ENCODE peak calls at places on chromosomes 13 and 19, in seven cellular contexts. One of them, this sample, is unnamed.

GRCh38 chr19:38350883-38351282 is 15.3 kb downstream of the CATSPERG start:
- DNase-seq in HL-60: no peak
- DNase-seq in left lung: no peak
- DNase-seq in fibroblast of lung: no peak
- DNase-seq in ovary: no peak
- DNase-seq in cardiac muscle cell: no peak
- DNase-seq in AG09309: no peak
- DNase-seq in this sample: no peak

GRCh38 chr19:16363133-16363851 is 38.7 kb downstream of the KLF2 start:
- DNase-seq in HL-60: no peak
- DNase-seq in left lung: peak
- DNase-seq in fibroblast of lung: no peak
- DNase-seq in ovary: no peak
- DNase-seq in cardiac muscle cell: no peak
- DNase-seq in AG09309: no peak
- DNase-seq in this sample: peak

GRCh38 chr13:93108111-93108581 is 118.5 kb upstream of the GPC6 start:
- DNase-seq in HL-60: no peak
- DNase-seq in left lung: no peak
- DNase-seq in fibroblast of lung: peak
- DNase-seq in ovary: no peak
- DNase-seq in cardiac muscle cell: no peak
- DNase-seq in AG09309: no peak
- DNase-seq in this sample: no peak

GRCh38 chr19:17260842-17261325 is 3.7 kb downstream of the USHBP1 start:
- DNase-seq in HL-60: no peak
- DNase-seq in left lung: peak
- DNase-seq in fibroblast of lung: peak
- DNase-seq in ovary: peak
- DNase-seq in cardiac muscle cell: peak
- DNase-seq in AG09309: no peak
- DNase-seq in this sample: peak

GRCh38 chr13:100650321-100650720 is 24.3 kb downstream of the TMTC4 start:
- DNase-seq in HL-60: no peak
- DNase-seq in left lung: no peak
- DNase-seq in fibroblast of lung: no peak
- DNase-seq in ovary: no peak
- DNase-seq in cardiac muscle cell: no peak
- DNase-seq in AG09309: no peak
- DNase-seq in this sample: no peak

GRCh38 chr13:98509271-98510155 is 67.4 kb downstream of the STK24 start:
- DNase-seq in HL-60: peak
- DNase-seq in left lung: peak
- DNase-seq in fibroblast of lung: peak
- DNase-seq in ovary: no peak
- DNase-seq in cardiac muscle cell: no peak
- DNase-seq in AG09309: peak
- DNase-seq in this sample: no peak

GRCh38 chr13:32443111-32443510 is 15.2 kb upstream of the N4BP2L1 start:
- DNase-seq in HL-60: no peak
- DNase-seq in left lung: no peak
- DNase-seq in fibroblast of lung: peak
- DNase-seq in ovary: no peak
- DNase-seq in cardiac muscle cell: peak
- DNase-seq in AG09309: no peak
- DNase-seq in this sample: peak

GRCh38 chr13:39875583-39875982 is 220.1 kb downstream of the COG6 start:
- DNase-seq in HL-60: no peak
- DNase-seq in left lung: no peak
- DNase-seq in fibroblast of lung: no peak
- DNase-seq in ovary: peak
- DNase-seq in cardiac muscle cell: no peak
- DNase-seq in AG09309: no peak
- DNase-seq in this sample: no peak

GRCh38 chr19:31338069-31338767 is 11.0 kb downstream of the TSHZ3 start:
- DNase-seq in HL-60: no peak
- DNase-seq in left lung: no peak
- DNase-seq in fibroblast of lung: peak
- DNase-seq in ovary: peak
- DNase-seq in cardiac muscle cell: peak
- DNase-seq in AG09309: no peak
- DNase-seq in this sample: peak

GRCh38 chr19:19626516-19627441 is 1.2 kb downstream of the LPAR2 start:
- DNase-seq in HL-60: no peak
- DNase-seq in left lung: no peak
- DNase-seq in fibroblast of lung: no peak
- DNase-seq in ovary: peak
- DNase-seq in cardiac muscle cell: no peak
- DNase-seq in AG09309: no peak
- DNase-seq in this sample: no peak

GRCh38 chr19:19543640-19544039 is 5.6 kb downstream of the CILP2 start:
- DNase-seq in HL-60: no peak
- DNase-seq in left lung: no peak
- DNase-seq in fibroblast of lung: no peak
- DNase-seq in ovary: no peak
- DNase-seq in cardiac muscle cell: no peak
- DNase-seq in AG09309: no peak
- DNase-seq in this sample: no peak

GRCh38 chr13:68666774-68667397 is 1436.8 kb upstream of the PCDH9 start:
- DNase-seq in HL-60: no peak
- DNase-seq in left lung: no peak
- DNase-seq in fibroblast of lung: no peak
- DNase-seq in ovary: no peak
- DNase-seq in cardiac muscle cell: no peak
- DNase-seq in AG09309: no peak
- DNase-seq in this sample: no peak

GRCh38 chr13:44158741-44159632 is 214.6 kb upstream of the SERP2 start:
- DNase-seq in HL-60: no peak
- DNase-seq in left lung: no peak
- DNase-seq in fibroblast of lung: no peak
- DNase-seq in ovary: peak
- DNase-seq in cardiac muscle cell: no peak
- DNase-seq in AG09309: no peak
- DNase-seq in this sample: no peak

GRCh38 chr13:44158055-44158655 is 215.5 kb upstream of the SERP2 start:
- DNase-seq in HL-60: no peak
- DNase-seq in left lung: no peak
- DNase-seq in fibroblast of lung: no peak
- DNase-seq in ovary: no peak
- DNase-seq in cardiac muscle cell: no peak
- DNase-seq in AG09309: no peak
- DNase-seq in this sample: no peak

GRCh38 chr13:44160549-44161278 is 212.9 kb upstream of the SERP2 start:
- DNase-seq in HL-60: no peak
- DNase-seq in left lung: no peak
- DNase-seq in fibroblast of lung: peak
- DNase-seq in ovary: no peak
- DNase-seq in cardiac muscle cell: no peak
- DNase-seq in AG09309: no peak
- DNase-seq in this sample: no peak

GRCh38 chr13:44157614-44158013 is 216.0 kb upstream of the SERP2 start:
- DNase-seq in HL-60: no peak
- DNase-seq in left lung: no peak
- DNase-seq in fibroblast of lung: peak
- DNase-seq in ovary: no peak
- DNase-seq in cardiac muscle cell: no peak
- DNase-seq in AG09309: no peak
- DNase-seq in this sample: no peak

GRCh38 chr13:44159633-44160279 is 213.9 kb upstream of the SERP2 start:
- DNase-seq in HL-60: no peak
- DNase-seq in left lung: no peak
- DNase-seq in fibroblast of lung: no peak
- DNase-seq in ovary: no peak
- DNase-seq in cardiac muscle cell: no peak
- DNase-seq in AG09309: no peak
- DNase-seq in this sample: no peak
- H3K4me3 ChIP-seq in HL-60: no peak
- H3K4me3 ChIP-seq in left lung: no peak
- H3K4me3 ChIP-seq in fibroblast of lung: no peak
- H3K4me3 ChIP-seq in ovary: no peak
- H3K4me3 ChIP-seq in cardiac muscle cell: no peak
- H3K4me3 ChIP-seq in AG09309: no peak
- H3K4me3 ChIP-seq in this sample: no peak

GRCh38 chr19:18419195-18419698 is at the start of gene SSBP4:
- DNase-seq in HL-60: peak
- DNase-seq in left lung: peak
- DNase-seq in fibroblast of lung: peak
- DNase-seq in ovary: peak
- DNase-seq in cardiac muscle cell: peak
- DNase-seq in AG09309: no peak
- DNase-seq in this sample: peak
- TF ChIP-seq CTCF in HL-60: no peak
- TF ChIP-seq CTCF in left lung: peak
- TF ChIP-seq CTCF in fibroblast of lung: no peak
- TF ChIP-seq CTCF in ovary: peak
- TF ChIP-seq CTCF in cardiac muscle cell: no peak
- TF ChIP-seq CTCF in AG09309: peak
- TF ChIP-seq CTCF in this sample: peak

GRCh38 chr19:40192758-40193586 is 1.7 kb downstream of the MAP3K10 start:
- DNase-seq in HL-60: no peak
- DNase-seq in left lung: no peak
- DNase-seq in fibroblast of lung: no peak
- DNase-seq in ovary: no peak
- DNase-seq in cardiac muscle cell: no peak
- DNase-seq in AG09309: no peak
- DNase-seq in this sample: no peak
- H3K4me3 ChIP-seq in HL-60: no peak
- H3K4me3 ChIP-seq in left lung: peak
- H3K4me3 ChIP-seq in fibroblast of lung: peak
- H3K4me3 ChIP-seq in ovary: no peak
- H3K4me3 ChIP-seq in cardiac muscle cell: no peak
- H3K4me3 ChIP-seq in AG09309: peak
- H3K4me3 ChIP-seq in this sample: no peak

GRCh38 chr19:3626473-3627350 is at the start of gene CACTIN:
- DNase-seq in HL-60: peak
- DNase-seq in left lung: peak
- DNase-seq in fibroblast of lung: peak
- DNase-seq in ovary: peak
- DNase-seq in cardiac muscle cell: peak
- DNase-seq in AG09309: peak
- DNase-seq in this sample: peak
- TF ChIP-seq CTCF in HL-60: no peak
- TF ChIP-seq CTCF in left lung: no peak
- TF ChIP-seq CTCF in fibroblast of lung: no peak
- TF ChIP-seq CTCF in ovary: peak
- TF ChIP-seq CTCF in cardiac muscle cell: no peak
- TF ChIP-seq CTCF in AG09309: no peak
- TF ChIP-seq CTCF in this sample: no peak

GRCh38 chr19:55601127-55601526 is 1.0 kb downstream of the ZNF524 start:
- DNase-seq in HL-60: no peak
- DNase-seq in left lung: no peak
- DNase-seq in fibroblast of lung: no peak
- DNase-seq in ovary: no peak
- DNase-seq in cardiac muscle cell: no peak
- DNase-seq in AG09309: no peak
- DNase-seq in this sample: no peak
- H3K4me3 ChIP-seq in HL-60: peak
- H3K4me3 ChIP-seq in left lung: peak
- H3K4me3 ChIP-seq in fibroblast of lung: peak
- H3K4me3 ChIP-seq in ovary: peak
- H3K4me3 ChIP-seq in cardiac muscle cell: peak
- H3K4me3 ChIP-seq in AG09309: peak
- H3K4me3 ChIP-seq in this sample: peak

GRCh38 chr19:7558667-7559066 is 23.1 kb downstream of the PNPLA6 start:
- DNase-seq in HL-60: no peak
- DNase-seq in left lung: no peak
- DNase-seq in fibroblast of lung: no peak
- DNase-seq in ovary: no peak
- DNase-seq in cardiac muscle cell: no peak
- DNase-seq in AG09309: no peak
- DNase-seq in this sample: no peak
- TF ChIP-seq CTCF in HL-60: no peak
- TF ChIP-seq CTCF in left lung: no peak
- TF ChIP-seq CTCF in fibroblast of lung: no peak
- TF ChIP-seq CTCF in ovary: no peak
- TF ChIP-seq CTCF in cardiac muscle cell: no peak
- TF ChIP-seq CTCF in AG09309: no peak
- TF ChIP-seq CTCF in this sample: no peak

This sample was measured in Caco-2.